ENCODE peak calls at places on chromosome 10, in nine cellular contexts. P, T, L, Y, A, U, N, O and G are unnamed samples.

GRCh38 chr10:96017227-96017687 is 26.1 kb upstream of the CCNJ start:
- DNase-seq in P (peak; percentile 51), T (peak; percentile 76), L (peak; percentile 36), Y (peak; percentile 42), A (no peak), U (peak; percentile 20), N (no peak), O (no peak), G (peak; percentile 58)

GRCh38 chr10:45817130-45817859 is 30.0 kb downstream of the AGAP4 start:
- DNase-seq in P (no peak), T (no peak), L (no peak), Y (no peak), A (no peak), U (no peak), N (no peak), O (no peak), G (no peak)

GRCh38 chr10:72709041-72709440 is 17.1 kb downstream of the MCU start:
- DNase-seq in P (no peak), T (no peak), L (no peak), Y (no peak), A (no peak), U (peak; percentile 61), N (no peak), O (no peak), G (no peak)

GRCh38 chr10:94991243-94991888 is 52.9 kb downstream of the CYP2C9 start:
- DNase-seq in P (peak; percentile 37), T (no peak), L (no peak), Y (no peak), A (no peak), U (no peak), N (no peak), O (no peak), G (no peak)

GRCh38 chr10:126598009-126598408 is 72.5 kb downstream of the C10orf90 start:
- DNase-seq in P (peak; percentile 38), T (peak; percentile 48), L (peak; percentile 10), Y (peak; percentile 63), A (no peak), U (no peak), N (no peak), O (no peak), G (peak; percentile 63)

GRCh38 chr10:69716711-69717560 is 84.8 kb upstream of the COL13A1 start:
- DNase-seq in P (peak; percentile 51), T (peak; percentile 89), L (no peak), Y (peak; percentile 75), A (no peak), U (no peak), N (no peak), O (peak; percentile 39), G (peak; percentile 60)

GRCh38 chr10:49739426-49739825 is 22.7 kb downstream of the OGDHL start:
- DNase-seq in P (no peak), T (no peak), L (no peak), Y (no peak), A (no peak), U (no peak), N (no peak), O (no peak), G (no peak)

GRCh38 chr10:16989826-16990293 is 139.8 kb downstream of the CUBN start:
- DNase-seq in P (no peak), T (no peak), L (no peak), Y (no peak), A (no peak), U (peak; percentile 90), N (no peak), O (no peak), G (peak; percentile 28)

GRCh38 chr10:104333037-104333727 is 5.1 kb downstream of the ITPRIP start:
- DNase-seq in P (no peak), T (no peak), L (no peak), Y (no peak), A (no peak), U (no peak), N (no peak), O (peak; percentile 77), G (no peak)

GRCh38 chr10:101624526-101625102 is 36.5 kb downstream of the DPCD start:
- DNase-seq in P (no peak), T (no peak), L (no peak), Y (no peak), A (no peak), U (no peak), N (no peak), O (no peak), G (no peak)

DNA sequence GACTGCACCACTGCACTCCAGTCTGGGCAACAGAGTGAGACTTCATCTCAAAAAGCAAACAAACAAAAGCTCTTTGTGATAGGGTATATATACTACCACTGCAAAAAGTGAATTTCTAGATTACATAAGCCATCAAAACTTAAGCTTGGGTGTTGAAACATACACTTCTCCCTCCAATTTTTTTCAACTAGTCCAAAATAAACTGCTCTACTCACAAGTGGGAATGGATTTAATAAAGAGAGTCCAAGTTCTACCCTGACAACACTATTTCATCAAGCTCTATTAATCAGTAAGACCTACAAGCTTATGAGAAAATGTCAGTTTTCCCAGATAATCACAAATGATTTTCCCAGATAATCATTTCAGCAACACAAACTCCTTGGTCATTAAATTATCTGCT is 82.7 kb downstream of the NT5C2 start:
- DNase-seq in P (no peak), T (no peak), L (no peak), Y (no peak), A (no peak), U (no peak), N (no peak), O (no peak), G (no peak)
- H3K27ac ChIP-seq in P (no peak overlapping the region), T (peak overlapping the region; percentile 82), L (no peak overlapping the region), Y (no peak overlapping the region), A (peak overlapping the region; percentile 63), U (no peak overlapping the region), N (peak overlapping the region; percentile 70), O (no peak overlapping the region), G (no peak overlapping the region)

DNA sequence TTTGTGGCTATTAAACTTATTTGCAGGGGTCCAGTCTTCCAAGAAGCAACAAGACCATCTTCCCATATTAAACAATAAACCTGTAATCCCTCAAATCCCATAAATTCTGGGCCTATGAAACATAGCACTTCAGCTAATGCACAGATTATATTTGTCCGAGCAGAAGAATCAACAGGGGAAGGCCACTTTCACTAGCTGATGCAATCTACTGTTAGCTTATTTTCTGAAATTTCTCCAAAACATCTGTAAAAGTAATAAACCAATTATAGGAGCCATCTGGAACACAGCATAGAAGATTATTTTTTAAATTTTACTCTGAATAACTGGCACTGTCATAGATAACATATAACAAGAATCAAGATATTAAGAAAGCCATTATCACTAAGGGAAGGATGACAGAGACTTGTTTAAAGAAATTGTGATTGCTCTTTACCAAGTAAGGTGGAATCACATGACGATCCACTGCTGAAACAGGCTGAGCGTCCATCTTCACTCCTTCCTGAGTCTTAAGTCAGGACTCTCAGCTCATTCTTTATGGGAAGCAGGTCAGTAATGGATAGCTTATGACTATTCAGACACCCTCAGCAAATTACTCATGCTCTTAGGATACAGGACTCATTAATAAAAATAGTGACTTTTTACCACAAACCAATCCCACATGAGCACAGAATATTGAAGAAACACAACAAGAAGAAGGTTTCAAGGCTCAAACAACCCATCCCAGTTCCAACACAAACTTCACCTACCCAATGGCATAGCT is 719.5 kb downstream of the XPNPEP1 start:
- DNase-seq in P (no peak), T (no peak), L (no peak), Y (no peak), A (no peak), U (peak; percentile 80), N (no peak), O (no peak), G (peak; percentile 45)
- H3K9me3 ChIP-seq in P (peaks cover 20% of the 10 kb centered on the region), T (no peaks in the 10 kb centered on the region), L (no peaks in the 10 kb centered on the region), Y (no peaks in the 10 kb centered on the region), A (no peaks in the 10 kb centered on the region), U (no peaks in the 10 kb centered on the region), N (no peaks in the 10 kb centered on the region), O (no peaks in the 10 kb centered on the region), G (peaks cover 2% of the 10 kb centered on the region)

GRCh38 chr10:63627881-63628296 is 106.7 kb downstream of the REEP3 start:
- DNase-seq in P (no peak), T (no peak), L (no peak), Y (no peak), A (no peak), U (no peak), N (no peak), O (no peak), G (peak; percentile 86)

GRCh38 chr10:63630928-63631685 is 109.9 kb downstream of the REEP3 start:
- DNase-seq in P (no peak), T (no peak), L (no peak), Y (no peak), A (no peak), U (peak; percentile 93), N (no peak), O (no peak), G (no peak)

GRCh38 chr10:63630085-63630927 is 109.1 kb downstream of the REEP3 start:
- DNase-seq in P (peak; percentile 63), T (peak; percentile 92), L (peak; percentile 53), Y (peak; percentile 86), A (peak; percentile 93), U (peak; percentile 83), N (peak; percentile 87), O (peak; percentile 79), G (peak; percentile 92)

GRCh38 chr10:63628526-63629362 is 107.5 kb downstream of the REEP3 start:
- DNase-seq in P (peak; percentile 49), T (peak; percentile 98), L (peak; percentile 18), Y (peak; percentile 74), A (peak; percentile 57), U (peak; percentile 29), N (peak; percentile 56), O (no peak), G (peak; percentile 85)

DNA sequence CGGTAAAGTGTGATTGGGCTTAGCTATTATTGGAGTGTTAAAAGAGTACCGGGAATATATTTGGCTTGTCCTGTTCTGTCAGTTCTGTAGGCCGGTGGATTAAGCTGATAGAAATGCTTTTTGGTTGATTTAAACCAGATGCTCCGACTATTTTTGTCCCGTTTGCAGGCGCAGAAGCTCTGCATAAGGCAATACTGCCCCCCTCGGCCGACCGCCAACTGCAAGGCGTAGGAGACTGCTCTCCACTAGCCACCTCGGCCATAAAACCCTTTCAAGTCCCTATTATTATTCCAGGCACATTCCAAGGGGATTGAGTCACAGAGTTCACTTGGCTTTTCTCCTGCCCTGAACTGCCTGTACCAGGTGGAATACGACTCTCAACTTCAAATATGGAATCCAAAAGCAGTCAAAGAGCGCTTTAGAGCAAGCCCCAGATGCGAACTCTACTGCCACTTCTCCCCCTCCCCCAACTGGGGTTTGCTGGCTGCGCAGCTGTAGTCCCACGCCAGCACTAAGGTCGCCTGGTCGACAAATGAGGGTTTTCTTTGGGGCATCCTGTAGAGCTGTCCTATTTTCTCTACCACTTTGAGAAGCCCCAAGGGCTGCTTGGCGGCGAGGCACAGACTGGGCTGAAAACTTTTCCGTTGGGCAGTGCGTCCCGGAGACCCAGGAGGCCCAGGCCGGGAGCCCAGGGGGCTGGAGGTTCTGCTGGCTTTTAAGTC is 108.3 kb downstream of the REEP3 start:
- DNase-seq in P (peak; percentile 97), T (peak; percentile 97), L (peak; percentile 97), Y (peak; percentile 95), A (peak; percentile 95), U (peak; percentile 99), N (peak; percentile 97), O (peak; percentile 74), G (peak; percentile 99)
- TF ChIP-seq CTCF in P (peak; percentile 72), T (peak; percentile 84), L (peak; percentile 95), Y (peak; percentile 80), A (peak; percentile 85), U (peak; percentile 93), N (peak; percentile 66), O (peak; percentile 97), G (peak; percentile 94)

DNA sequence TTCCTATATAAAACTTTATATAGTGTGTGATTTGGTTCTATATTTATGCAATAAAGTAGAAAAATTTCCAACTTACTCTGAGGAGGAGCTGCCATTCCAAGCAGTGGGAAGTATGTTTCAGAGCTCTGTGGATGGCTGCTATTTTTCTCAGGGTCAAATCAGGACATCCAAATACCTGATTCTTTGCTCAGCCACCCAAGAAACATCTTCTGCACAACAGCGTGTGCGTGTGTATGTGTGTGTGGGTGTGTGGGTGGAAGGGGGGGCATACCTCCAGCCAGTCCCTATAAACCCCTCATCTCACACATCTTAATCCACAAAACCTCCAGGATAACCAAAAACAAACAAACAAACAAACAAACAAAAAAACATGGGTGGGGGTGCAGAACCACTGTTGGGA is 66.3 kb upstream of the EMX2 start:
- DNase-seq in P (no peak), T (no peak), L (no peak), Y (no peak), A (no peak), U (no peak), N (no peak), O (no peak), G (no peak)
- H3K27ac ChIP-seq in P (no peak overlapping the region), T (no peak overlapping the region), L (no peak overlapping the region), Y (no peak overlapping the region), A (no peak overlapping the region), U (no peak overlapping the region), N (no peak overlapping the region), O (no peak overlapping the region), G (no peak overlapping the region)